ENCODE peak calls at places on chromosomes 16 and 17, in ten cellular contexts. J is CD8-positive, alpha-beta T cell; Q is thoracic aorta; V is astrocyte of the cerebellum; K is anterior cingulate cortex; G is CD8-positive, alpha-beta memory T cell; S is stimulated activated CD8-positive, alpha-beta memory T cell treated with anti-CD3 and anti-CD28 coated beads, Interleukin-4, amount 100 ng/mL, for 24 hours; T is stimulated activated CD4-positive, alpha-beta T cell treated with anti-CD3 and anti-CD28 coated beads, Interleukin-15, amount 100 ng/mL, for 48 hours; I is H54; E is activated CD4-positive, alpha-beta T cell treated with anti-CD3 and anti-CD28 coated beads, Interleukin-2, amount 10 ng/mL, durations not matched to agents 7 days and 5 days. B is an unnamed sample.

GRCh38 chr17:8692916-8693315 is 51.7 kb downstream of the CCDC42 start:
- DNase-seq in J (no peak), Q (no peak), V (no peak), K (no peak), G (no peak), S (no peak), T (no peak), I (no peak), E (no peak), B (no peak)

GRCh38 chr17:15393414-15393813 is 52.0 kb upstream of the TEKT3 start:
- DNase-seq in J (no peak), Q (no peak), V (no peak), K (no peak), G (no peak), S (no peak), T (no peak), I (no peak), E (no peak), B (no peak)

GRCh38 chr17:77436058-77436442 is 295.3 kb downstream of the SEC14L1 start:
- DNase-seq in J (no peak), Q (no peak), V (no peak), K (peak), G (no peak), S (no peak), T (no peak), I (no peak), E (no peak), B (no peak)

GRCh38 chr16:6165330-6165984 is 1067.9 kb upstream of the EEF2KMT start:
- DNase-seq in J (no peak), Q (no peak), V (peak), K (no peak), G (no peak), S (no peak), T (no peak), I (no peak), E (no peak), B (no peak)

GRCh38 chr17:67074781-67075180 is 30.4 kb downstream of the CACNG1 start:
- DNase-seq in J (no peak), Q (no peak), V (no peak), K (no peak), G (no peak), S (no peak), T (no peak), I (no peak), E (no peak), B (no peak)

GRCh38 chr16:80932725-80933124 is 74.0 kb downstream of the CMC2 start:
- DNase-seq in J (no peak), Q (peak), V (peak), K (no peak), G (no peak), S (no peak), T (no peak), I (peak), E (no peak), B (no peak)

GRCh38 chr16:66364117-66364958 is 2.2 kb upstream of the CDH5 start:
- DNase-seq in J (no peak), Q (no peak), V (peak), K (no peak), G (no peak), S (no peak), T (no peak), I (no peak), E (no peak), B (no peak)

GRCh38 chr16:85981826-85982562 is 83.0 kb downstream of the IRF8 start:
- DNase-seq in J (no peak), Q (no peak), V (no peak), K (no peak), G (no peak), S (no peak), T (no peak), I (no peak), E (no peak), B (peak)

GRCh38 chr17:57739402-57740224 is 5.5 kb downstream of the CCDC182 start:
- DNase-seq in J (no peak), Q (no peak), V (no peak), K (no peak), G (no peak), S (no peak), T (no peak), I (peak), E (peak), B (peak)

GRCh38 chr17:28716740-28717577 is 709 bp downstream of the RAB34 start:
- DNase-seq in J (no peak), Q (no peak), V (no peak), K (no peak), G (no peak), S (no peak), T (no peak), I (no peak), E (no peak), B (no peak)

GRCh38 chr17:7711356-7711755 is 6.2 kb upstream of the DNAH2 start:
- DNase-seq in J (no peak), Q (no peak), V (no peak), K (no peak), G (no peak), S (no peak), T (no peak), I (no peak), E (no peak), B (no peak)

GRCh38 chr17:40247926-40248495 is 28.9 kb downstream of the WIPF2 start:
- DNase-seq in J (no peak), Q (no peak), V (no peak), K (no peak), G (no peak), S (no peak), T (no peak), I (no peak), E (no peak), B (no peak)

GRCh38 chr17:73232587-73233373 is 28.9 kb downstream of the CPSF4L start:
- DNase-seq in J (no peak), Q (no peak), V (no peak), K (peak), G (peak), S (no peak), T (peak), I (peak), E (peak), B (peak)

GRCh38 chr17:933168-934083 is 46.1 kb downstream of the NXN start:
- DNase-seq in J (no peak), Q (no peak), V (peak), K (no peak), G (no peak), S (no peak), T (no peak), I (peak), E (no peak), B (no peak)

GRCh38 chr16:63581560-63581959 is 1540.3 kb downstream of the CDH11 start:
- DNase-seq in J (no peak), Q (no peak), V (no peak), K (no peak), G (no peak), S (no peak), T (no peak), I (no peak), E (no peak), B (no peak)

GRCh38 chr16:67528870-67529638 is 425 bp downstream of the RIPOR1 start:
- DNase-seq in J (no peak), Q (no peak), V (no peak), K (no peak), G (no peak), S (no peak), T (no peak), I (no peak), E (peak), B (no peak)

B was measured in Kasumi-1.